ENCODE peak calls at places on chromosomes 2 and 18, in eight cellular contexts. One of them, this sample, is unnamed.

GRCh38 chr2:42651057-42651456 is 82.6 kb downstream of the MTA3 start:
- DNase-seq in ovary: no peak
- DNase-seq in spleen: no peak
- DNase-seq in neuronal stem cell: no peak
- DNase-seq in tibial nerve: no peak
- DNase-seq in H9: no peak
- DNase-seq in astrocyte: no peak
- DNase-seq in PC-3: no peak
- DNase-seq in this sample: no peak

GRCh38 chr18:38241736-38242135 is 676.1 kb upstream of the CELF4 start:
- DNase-seq in ovary: no peak
- DNase-seq in spleen: no peak
- DNase-seq in neuronal stem cell: no peak
- DNase-seq in tibial nerve: no peak
- DNase-seq in H9: no peak
- DNase-seq in astrocyte: peak; percentile 57
- DNase-seq in PC-3: no peak
- DNase-seq in this sample: no peak

GRCh38 chr2:121903037-121903689 is 147.7 kb downstream of the TSN start:
- DNase-seq in ovary: no peak
- DNase-seq in spleen: no peak
- DNase-seq in neuronal stem cell: no peak
- DNase-seq in tibial nerve: no peak
- DNase-seq in H9: no peak
- DNase-seq in astrocyte: no peak
- DNase-seq in PC-3: no peak
- DNase-seq in this sample: peak; percentile 84

GRCh38 chr2:22694856-22695255 is 690.1 kb upstream of the KLHL29 start:
- DNase-seq in ovary: no peak
- DNase-seq in spleen: no peak
- DNase-seq in neuronal stem cell: peak; percentile 71
- DNase-seq in tibial nerve: no peak
- DNase-seq in H9: peak; percentile 75
- DNase-seq in astrocyte: no peak
- DNase-seq in PC-3: no peak
- DNase-seq in this sample: no peak

GRCh38 chr2:157822993-157823392 is 53.1 kb downstream of the ACVR1 start:
- DNase-seq in ovary: no peak
- DNase-seq in spleen: no peak
- DNase-seq in neuronal stem cell: no peak
- DNase-seq in tibial nerve: no peak
- DNase-seq in H9: no peak
- DNase-seq in astrocyte: peak; percentile 79
- DNase-seq in PC-3: no peak
- DNase-seq in this sample: no peak

GRCh38 chr2:232887171-232887850 is 17.2 kb downstream of the SNORC start:
- DNase-seq in ovary: no peak
- DNase-seq in spleen: peak; percentile 45
- DNase-seq in neuronal stem cell: no peak
- DNase-seq in tibial nerve: no peak
- DNase-seq in H9: peak; percentile 58
- DNase-seq in astrocyte: no peak
- DNase-seq in PC-3: no peak
- DNase-seq in this sample: no peak

GRCh38 chr18:75581336-75582121 is 154.0 kb upstream of the SMIM21 start:
- DNase-seq in ovary: no peak
- DNase-seq in spleen: no peak
- DNase-seq in neuronal stem cell: no peak
- DNase-seq in tibial nerve: no peak
- DNase-seq in H9: no peak
- DNase-seq in astrocyte: peak; percentile 41
- DNase-seq in PC-3: no peak
- DNase-seq in this sample: no peak

GRCh38 chr2:136310797-136311558 is 193.0 kb upstream of the CXCR4 start:
- DNase-seq in ovary: no peak
- DNase-seq in spleen: no peak
- DNase-seq in neuronal stem cell: no peak
- DNase-seq in tibial nerve: no peak
- DNase-seq in H9: no peak
- DNase-seq in astrocyte: no peak
- DNase-seq in PC-3: no peak
- DNase-seq in this sample: no peak

GRCh38 chr2:30628341-30628740 is 178.9 kb downstream of the CAPN13 start:
- DNase-seq in ovary: no peak
- DNase-seq in spleen: no peak
- DNase-seq in neuronal stem cell: no peak
- DNase-seq in tibial nerve: no peak
- DNase-seq in H9: no peak
- DNase-seq in astrocyte: peak; percentile 26
- DNase-seq in PC-3: no peak
- DNase-seq in this sample: no peak

GRCh38 chr2:196586511-196586991 is 53.0 kb upstream of the CCDC150 start:
- DNase-seq in ovary: no peak
- DNase-seq in spleen: no peak
- DNase-seq in neuronal stem cell: no peak
- DNase-seq in tibial nerve: no peak
- DNase-seq in H9: no peak
- DNase-seq in astrocyte: peak; percentile 88
- DNase-seq in PC-3: peak; percentile 97
- DNase-seq in this sample: no peak

GRCh38 chr18:70405051-70405450 is 116.2 kb downstream of the SOCS6 start:
- DNase-seq in ovary: no peak
- DNase-seq in spleen: no peak
- DNase-seq in neuronal stem cell: no peak
- DNase-seq in tibial nerve: no peak
- DNase-seq in H9: no peak
- DNase-seq in astrocyte: no peak
- DNase-seq in PC-3: no peak
- DNase-seq in this sample: no peak

GRCh38 chr2:67209107-67209506 is 188.0 kb upstream of the ETAA1 start:
- DNase-seq in ovary: no peak
- DNase-seq in spleen: no peak
- DNase-seq in neuronal stem cell: no peak
- DNase-seq in tibial nerve: no peak
- DNase-seq in H9: no peak
- DNase-seq in astrocyte: no peak
- DNase-seq in PC-3: no peak
- DNase-seq in this sample: no peak

GRCh38 chr2:203783496-203784203 is 77.2 kb downstream of the CD28 start:
- DNase-seq in ovary: no peak
- DNase-seq in spleen: no peak
- DNase-seq in neuronal stem cell: no peak
- DNase-seq in tibial nerve: no peak
- DNase-seq in H9: no peak
- DNase-seq in astrocyte: peak; percentile 97
- DNase-seq in PC-3: no peak
- DNase-seq in this sample: peak; percentile 49

GRCh38 chr2:29519996-29520395 is 401.4 kb downstream of the ALK start:
- DNase-seq in ovary: no peak
- DNase-seq in spleen: no peak
- DNase-seq in neuronal stem cell: no peak
- DNase-seq in tibial nerve: no peak
- DNase-seq in H9: no peak
- DNase-seq in astrocyte: peak; percentile 51
- DNase-seq in PC-3: peak; percentile 63
- DNase-seq in this sample: no peak

GRCh38 chr2:53167227-53167626 is 600.4 kb upstream of the CHAC2 start:
- DNase-seq in ovary: no peak
- DNase-seq in spleen: no peak
- DNase-seq in neuronal stem cell: no peak
- DNase-seq in tibial nerve: no peak
- DNase-seq in H9: no peak
- DNase-seq in astrocyte: no peak
- DNase-seq in PC-3: no peak
- DNase-seq in this sample: no peak

GRCh38 chr18:70337139-70337972 is 48.5 kb downstream of the SOCS6 start:
- DNase-seq in ovary: no peak
- DNase-seq in spleen: no peak
- DNase-seq in neuronal stem cell: peak; percentile 6
- DNase-seq in tibial nerve: no peak
- DNase-seq in H9: peak; percentile 69
- DNase-seq in astrocyte: peak; percentile 87
- DNase-seq in PC-3: peak; percentile 94
- DNase-seq in this sample: peak; percentile 80

GRCh38 chr2:60054571-60055340 is 498.7 kb downstream of the BCL11A start:
- DNase-seq in ovary: no peak
- DNase-seq in spleen: no peak
- DNase-seq in neuronal stem cell: no peak
- DNase-seq in tibial nerve: no peak
- DNase-seq in H9: no peak
- DNase-seq in astrocyte: no peak
- DNase-seq in PC-3: no peak
- DNase-seq in this sample: no peak

GRCh38 chr2:120736202-120736954 is 710 bp downstream of the GLI2 start:
- DNase-seq in ovary: peak; percentile 80
- DNase-seq in spleen: peak; percentile 62
- DNase-seq in neuronal stem cell: no peak
- DNase-seq in tibial nerve: no peak
- DNase-seq in H9: peak; percentile 37
- DNase-seq in astrocyte: no peak
- DNase-seq in PC-3: no peak
- DNase-seq in this sample: no peak

GRCh38 chr2:42764096-42764495 is at the start of gene OXER1:
- DNase-seq in ovary: no peak
- DNase-seq in spleen: peak; percentile 82
- DNase-seq in neuronal stem cell: no peak
- DNase-seq in tibial nerve: no peak
- DNase-seq in H9: no peak
- DNase-seq in astrocyte: no peak
- DNase-seq in PC-3: no peak
- DNase-seq in this sample: no peak

GRCh38 chr18:1092228-1092627 is 187.6 kb downstream of the ADCYAP1 start:
- DNase-seq in ovary: no peak
- DNase-seq in spleen: no peak
- DNase-seq in neuronal stem cell: peak; percentile 24
- DNase-seq in tibial nerve: no peak
- DNase-seq in H9: peak; percentile 62
- DNase-seq in astrocyte: no peak
- DNase-seq in PC-3: peak; percentile 40
- DNase-seq in this sample: no peak

GRCh38 chr2:153819501-153819900 is 52.2 kb upstream of the GALNT13 start:
- DNase-seq in ovary: no peak
- DNase-seq in spleen: no peak
- DNase-seq in neuronal stem cell: no peak
- DNase-seq in tibial nerve: no peak
- DNase-seq in H9: peak; percentile 46
- DNase-seq in astrocyte: no peak
- DNase-seq in PC-3: peak; percentile 23
- DNase-seq in this sample: no peak

GRCh38 chr2:118084483-118085089 is 3.7 kb upstream of the INSIG2 start:
- DNase-seq in ovary: no peak
- DNase-seq in spleen: no peak
- DNase-seq in neuronal stem cell: no peak
- DNase-seq in tibial nerve: no peak
- DNase-seq in H9: no peak
- DNase-seq in astrocyte: no peak
- DNase-seq in PC-3: peak; percentile 11
- DNase-seq in this sample: peak; percentile 63
- H3K4me1 ChIP-seq in ovary: peaks cover 2% of the 10 kb centered on the region
- H3K4me1 ChIP-seq in spleen: peaks cover 18% of the 10 kb centered on the region
- H3K4me1 ChIP-seq in neuronal stem cell: no peaks in the 10 kb centered on the region
- H3K4me1 ChIP-seq in tibial nerve: peaks cover under 1% of the 10 kb centered on the region
- H3K4me1 ChIP-seq in H9: peaks cover 3% of the 10 kb centered on the region
- H3K4me1 ChIP-seq in astrocyte: peaks cover 1% of the 10 kb centered on the region
- H3K4me1 ChIP-seq in PC-3: peaks cover 28% of the 10 kb centered on the region
- H3K4me1 ChIP-seq in this sample: peaks cover 2% of the 10 kb centered on the region

GRCh38 chr2:25311866-25312575 is 29.7 kb downstream of the DNMT3A start:
- DNase-seq in ovary: peak; percentile 70
- DNase-seq in spleen: no peak
- DNase-seq in neuronal stem cell: no peak
- DNase-seq in tibial nerve: no peak
- DNase-seq in H9: peak; percentile 60
- DNase-seq in astrocyte: no peak
- DNase-seq in PC-3: no peak
- DNase-seq in this sample: no peak
- H3K27ac ChIP-seq in ovary: no peak overlapping the region
- H3K27ac ChIP-seq in spleen: peak overlapping the region; percentile 88
- H3K27ac ChIP-seq in neuronal stem cell: no peak overlapping the region
- H3K27ac ChIP-seq in tibial nerve: no peak overlapping the region
- H3K27ac ChIP-seq in H9: no peak overlapping the region
- H3K27ac ChIP-seq in astrocyte: no peak overlapping the region
- H3K27ac ChIP-seq in PC-3: no peak overlapping the region
- H3K27ac ChIP-seq in this sample: no peak overlapping the region

GRCh38 chr2:239169311-239170048 is 231.3 kb downstream of the HDAC4 start:
- DNase-seq in ovary: no peak
- DNase-seq in spleen: peak; percentile 45
- DNase-seq in neuronal stem cell: no peak
- DNase-seq in tibial nerve: no peak
- DNase-seq in H9: no peak
- DNase-seq in astrocyte: no peak
- DNase-seq in PC-3: no peak
- DNase-seq in this sample: no peak

GRCh38 chr2:239175181-239175580 is 225.6 kb downstream of the HDAC4 start:
- DNase-seq in ovary: no peak
- DNase-seq in spleen: peak; percentile 53
- DNase-seq in neuronal stem cell: no peak
- DNase-seq in tibial nerve: no peak
- DNase-seq in H9: no peak
- DNase-seq in astrocyte: no peak
- DNase-seq in PC-3: no peak
- DNase-seq in this sample: no peak

GRCh38 chr2:239171643-239172042 is 229.2 kb downstream of the HDAC4 start:
- DNase-seq in ovary: no peak
- DNase-seq in spleen: no peak
- DNase-seq in neuronal stem cell: no peak
- DNase-seq in tibial nerve: no peak
- DNase-seq in H9: no peak
- DNase-seq in astrocyte: no peak
- DNase-seq in PC-3: no peak
- DNase-seq in this sample: no peak

GRCh38 chr2:239177325-239177724 is 223.5 kb downstream of the HDAC4 start:
- DNase-seq in ovary: no peak
- DNase-seq in spleen: no peak
- DNase-seq in neuronal stem cell: no peak
- DNase-seq in tibial nerve: no peak
- DNase-seq in H9: no peak
- DNase-seq in astrocyte: no peak
- DNase-seq in PC-3: no peak
- DNase-seq in this sample: no peak

DNA sequence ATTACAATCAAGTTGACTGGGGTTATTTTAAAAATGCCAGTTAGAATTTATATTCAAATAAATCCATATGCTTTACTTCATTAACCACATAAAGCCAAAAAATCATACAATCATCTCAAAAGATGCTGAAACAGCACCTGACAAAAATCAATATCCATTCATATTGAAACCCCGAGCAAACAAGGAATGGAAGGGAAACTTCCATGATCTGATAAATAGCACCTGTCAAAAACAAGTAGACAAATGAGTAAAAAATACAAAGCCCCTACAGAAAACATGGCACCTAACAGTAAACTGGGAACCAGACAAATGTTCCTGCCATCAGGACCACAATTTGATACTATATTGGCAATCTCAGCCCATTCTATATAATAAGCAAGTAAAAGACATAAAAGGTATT is 227.5 kb downstream of the HDAC4 start:
- DNase-seq in ovary: no peak
- DNase-seq in spleen: no peak
- DNase-seq in neuronal stem cell: no peak
- DNase-seq in tibial nerve: no peak
- DNase-seq in H9: no peak
- DNase-seq in astrocyte: no peak
- DNase-seq in PC-3: no peak
- DNase-seq in this sample: no peak
- H3K9me3 ChIP-seq in ovary: no peaks in the 10 kb centered on the region
- H3K9me3 ChIP-seq in spleen: peaks cover 62% of the 10 kb centered on the region
- H3K9me3 ChIP-seq in neuronal stem cell: peaks cover 21% of the 10 kb centered on the region
- H3K9me3 ChIP-seq in tibial nerve: no peaks in the 10 kb centered on the region
- H3K9me3 ChIP-seq in H9: peaks cover 5% of the 10 kb centered on the region
- H3K9me3 ChIP-seq in astrocyte: no peaks in the 10 kb centered on the region
- H3K9me3 ChIP-seq in PC-3: peaks cover 10% of the 10 kb centered on the region
- H3K9me3 ChIP-seq in this sample: no peaks in the 10 kb centered on the region

GRCh38 chr2:62207480-62207879 is 11.6 kb downstream of the B3GNT2 start:
- DNase-seq in ovary: no peak
- DNase-seq in spleen: no peak
- DNase-seq in neuronal stem cell: no peak
- DNase-seq in tibial nerve: no peak
- DNase-seq in H9: no peak
- DNase-seq in astrocyte: no peak
- DNase-seq in PC-3: no peak
- DNase-seq in this sample: no peak
- H3K4me1 ChIP-seq in ovary: peaks cover 18% of the 10 kb centered on the region
- H3K4me1 ChIP-seq in spleen: peaks cover 84% of the 10 kb centered on the region
- H3K4me1 ChIP-seq in neuronal stem cell: no peaks in the 10 kb centered on the region
- H3K4me1 ChIP-seq in tibial nerve: peaks cover 6% of the 10 kb centered on the region
- H3K4me1 ChIP-seq in H9: peaks cover 2% of the 10 kb centered on the region
- H3K4me1 ChIP-seq in astrocyte: no peaks in the 10 kb centered on the region
- H3K4me1 ChIP-seq in PC-3: no peaks in the 10 kb centered on the region
- H3K4me1 ChIP-seq in this sample: peaks cover 10% of the 10 kb centered on the region